ENCODE peak calls at places on chromosomes 3 and 15, in five cellular contexts. N, W, K, U and C are unnamed samples.

GRCh38 chr15:33161209-33161608 is 33.3 kb downstream of the FMN1 start:
- DNase-seq in N (no peak), W (no peak), K (no peak), U (no peak), C (no peak)

GRCh38 chr15:101033801-101034200 is 114.6 kb downstream of the LRRK1 start:
- DNase-seq in K (no peak), N (no peak), W (no peak), U (no peak), C (no peak)

GRCh38 chr15:99438222-99438592 is 127.6 kb upstream of the MEF2A start:
- DNase-seq in W (no peak), U (no peak), K (no peak), N (no peak), C (no peak)

GRCh38 chr3:128491071-128491899 is 1.7 kb downstream of the GATA2 start:
- DNase-seq in W (no peak), N (no peak), U (peak), K (no peak), C (no peak)

GRCh38 chr3:18008706-18009363 is 266.4 kb upstream of the TBC1D5 start:
- DNase-seq in K (no peak), U (no peak), W (no peak), N (no peak), C (no peak)

GRCh38 chr15:33234019-33234418 is 39.5 kb upstream of the FMN1 start:
- DNase-seq in N (peak), W (no peak), U (no peak), K (peak), C (no peak)

GRCh38 chr15:23877502-23878412 is 190.7 kb upstream of the NDN start:
- DNase-seq in K (no peak), W (no peak), N (no peak), U (peak), C (no peak)

GRCh38 chr3:37179144-37179967 is 5.0 kb upstream of the LRRFIP2 start:
- DNase-seq in U (no peak), K (no peak), W (no peak), N (no peak), C (no peak)

GRCh38 chr3:9352917-9353823 is 9.7 kb upstream of the THUMPD3 start:
- DNase-seq in W (peak), N (peak), U (peak), K (peak), C (no peak)

GRCh38 chr15:26128611-26129140 is 265.5 kb upstream of the ATP10A start:
- DNase-seq in W (no peak), N (no peak), K (no peak), U (peak), C (peak)

GRCh38 chr3:108301695-108302404 is 5.5 kb downstream of the HHLA2 start:
- DNase-seq in W (no peak), K (no peak), N (peak), U (no peak), C (no peak)

GRCh38 chr15:45630958-45631691 is 3.7 kb upstream of the SQOR start:
- DNase-seq in U (no peak), N (no peak), K (peak), W (no peak), C (no peak)

GRCh38 chr3:51706021-51706485 is 815 bp upstream of the GRM2 start:
- DNase-seq in U (peak), K (no peak), N (no peak), W (no peak), C (no peak)
- H3K27ac ChIP-seq in U (no peak), K (no peak), N (no peak), W (no peak), C (no peak)

GRCh38 chr15:31403606-31404005 is 77.0 kb downstream of the KLF13 start:
- DNase-seq in K (peak), W (no peak), N (peak), U (no peak), C (no peak)

GRCh38 chr15:31402003-31402402 is 75.4 kb downstream of the KLF13 start:
- DNase-seq in W (no peak), K (no peak), U (no peak), N (no peak), C (no peak)

GRCh38 chr15:31402511-31403056 is 75.9 kb downstream of the KLF13 start:
- DNase-seq in U (no peak), W (no peak), N (no peak), K (peak), C (no peak)

GRCh38 chr15:31401282-31401681 is 74.6 kb downstream of the KLF13 start:
- DNase-seq in K (no peak), W (no peak), N (no peak), U (no peak), C (no peak)

DNA sequence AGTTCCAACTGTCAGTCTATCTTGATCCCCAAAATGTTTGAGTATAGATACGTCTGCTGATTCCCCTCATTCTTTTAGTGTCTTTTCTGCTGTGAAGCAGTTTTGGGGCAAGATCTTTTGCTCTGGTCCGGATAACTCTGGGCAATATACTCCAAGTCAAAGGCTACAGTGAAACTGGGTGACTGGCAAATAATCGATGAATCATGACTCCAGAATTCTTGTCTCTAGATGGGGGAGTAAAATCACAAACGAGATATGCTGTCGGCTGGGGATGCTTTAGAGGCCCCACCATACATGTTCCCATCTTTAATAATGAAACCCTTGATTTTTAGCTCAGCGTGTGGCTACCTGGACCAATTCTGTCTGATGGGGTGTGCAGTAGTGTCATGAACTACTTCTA is 76.5 kb downstream of the KLF13 start:
- DNase-seq in U (no peak), W (no peak), N (no peak), K (peak), C (no peak)
- H3K27ac ChIP-seq in U (no peak), W (no peak), N (peak), K (peak), C (no peak)

DNA sequence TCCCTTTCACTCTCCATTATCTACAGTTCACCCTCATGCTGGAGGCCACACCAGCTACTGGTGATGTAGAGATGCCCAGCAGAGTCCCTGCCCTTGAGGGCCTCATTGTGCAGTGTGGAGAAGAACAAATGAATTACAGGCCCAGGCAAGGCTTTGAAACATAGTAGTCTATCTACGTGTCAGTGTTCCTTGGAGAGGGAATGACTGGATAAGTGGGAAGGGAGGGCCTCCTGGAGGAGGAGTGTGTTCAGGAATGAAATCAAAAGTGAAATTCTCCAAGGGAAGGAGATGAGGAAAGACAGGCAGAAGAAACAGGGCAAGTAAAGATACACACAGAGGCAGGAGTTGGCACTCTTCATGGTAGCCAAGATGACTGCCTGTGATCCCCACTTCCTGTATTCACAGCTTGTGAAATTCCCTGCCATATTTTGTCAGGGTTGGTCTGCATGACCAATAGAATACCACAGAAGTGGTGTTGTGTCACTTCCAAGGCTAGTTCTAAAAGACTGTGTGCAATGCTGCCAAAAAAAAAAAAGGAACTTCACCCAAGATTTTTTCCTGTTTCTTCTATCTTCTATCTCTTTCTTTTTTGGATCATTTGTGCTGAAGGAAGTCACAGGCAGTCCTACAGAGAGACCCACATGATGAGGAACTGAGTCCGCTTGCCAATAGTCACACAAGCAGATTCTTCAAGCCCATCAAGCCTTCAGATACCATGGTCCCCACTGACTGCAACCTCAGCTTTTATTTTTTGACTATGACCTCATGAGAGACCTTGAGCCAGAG is 17.9 kb upstream of the RAF1 start:
- DNase-seq in K (peak), N (no peak), U (no peak), W (no peak), C (no peak)
- H3K27ac ChIP-seq in K (peak), N (no peak), U (no peak), W (no peak), C (no peak)

GRCh38 chr3:142732066-142732465 is 8.2 kb downstream of the TRPC1 start:
- DNase-seq in K (no peak), N (no peak), W (no peak), U (no peak), C (no peak)

GRCh38 chr3:142734834-142735233 is 11.0 kb downstream of the TRPC1 start:
- DNase-seq in K (no peak), U (no peak), W (no peak), N (no peak), C (no peak)

GRCh38 chr3:142735462-142735861 is 11.6 kb downstream of the TRPC1 start:
- DNase-seq in K (no peak), U (no peak), W (no peak), N (no peak), C (no peak)
- H3K27ac ChIP-seq in K (no peak), U (no peak), W (no peak), N (no peak), C (no peak)

GRCh38 chr3:69199942-69200341 is 77.5 kb upstream of the LMOD3 start:
- DNase-seq in W (no peak), U (no peak), N (no peak), K (no peak), C (no peak)

GRCh38 chr3:69196876-69197275 is 74.5 kb upstream of the LMOD3 start:
- DNase-seq in W (no peak), U (no peak), K (no peak), N (no peak), C (no peak)

GRCh38 chr3:69200384-69201068 is 78.1 kb upstream of the LMOD3 start:
- DNase-seq in N (peak), U (no peak), K (peak), W (no peak), C (no peak)

GRCh38 chr3:69197455-69197854 is 75.1 kb upstream of the LMOD3 start:
- DNase-seq in N (no peak), K (no peak), W (no peak), U (no peak), C (no peak)

GRCh38 chr3:69197922-69198540 is 75.6 kb upstream of the LMOD3 start:
- DNase-seq in N (no peak), W (peak), K (no peak), U (no peak), C (no peak)
- H3K27ac ChIP-seq in N (no peak), W (peak), K (no peak), U (no peak), C (no peak)

GRCh38 chr15:29821416-29822099 is 710 bp downstream of the TJP1 start:
- DNase-seq in W (no peak), U (peak), K (peak), N (peak), C (no peak)
- H3K27ac ChIP-seq in W (no peak), U (peak), K (peak), N (peak), C (peak)

DNA sequence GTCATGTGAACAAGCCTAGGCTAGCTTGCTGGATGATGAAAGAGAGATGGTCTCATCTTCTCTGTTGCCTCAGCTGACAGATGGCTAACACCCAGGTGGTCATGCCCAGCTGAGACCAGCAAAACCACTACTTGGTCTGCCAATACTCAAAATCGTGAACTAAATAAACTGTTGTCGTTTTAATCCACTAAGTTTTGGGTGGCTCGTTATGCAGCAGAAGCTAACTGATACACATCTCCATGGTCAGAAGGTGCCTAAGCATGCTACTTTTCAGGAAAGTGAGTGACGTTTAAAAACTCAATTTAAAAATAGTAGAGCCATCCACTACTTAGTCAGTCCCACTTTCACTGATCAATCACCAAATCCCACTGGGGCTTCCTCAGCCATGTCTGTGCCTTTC is 52.8 kb downstream of the CCR4 start:
- DNase-seq in W (no peak), U (no peak), N (no peak), K (no peak), C (no peak)
- H3K27ac ChIP-seq in W (no peak), U (no peak), N (no peak), K (no peak), C (no peak)